ENCODE peak calls at places on chromosomes 12 and 14, in ten cellular contexts. L is thyroid gland; Y is GM12892; W is T follicular helper cell; K is heart right ventricle; H is activated CD4-positive, CD25-positive, alpha-beta regulatory T cell treated with anti-CD3 and anti-CD28 coated beads, Interleukin-2, amount 50 U/mL, for 16 hours; T is astrocyte of the spinal cord; B is Panc1; E is T-helper 9 cell; S is endothelial cell. G is an unnamed sample.
A peak's percentile ranks its signal among the peaks of the same experiment; 100 is the strongest.

GRCh38 chr12:58967551-58967950 is 47.2 kb upstream of the LRIG3 start:
- DNase-seq in L (peak; percentile 87), Y (no peak), W (no peak), K (no peak), H (no peak), T (no peak), B (no peak), E (no peak), S (no peak), G (no peak)

GRCh38 chr12:128783129-128783574 is 40.6 kb downstream of the SLC15A4 start:
- DNase-seq in L (no peak), Y (no peak), W (no peak), K (no peak), H (no peak), T (peak; percentile 48), B (no peak), E (no peak), S (no peak), G (peak; percentile 84)

GRCh38 chr14:104634031-104634760 is 29.6 kb upstream of the TMEM179 start:
- DNase-seq in L (no peak), Y (no peak), W (no peak), K (no peak), H (no peak), T (no peak), B (no peak), E (no peak), S (no peak), G (no peak)

GRCh38 chr12:121812320-121812871 is 8.6 kb downstream of the SETD1B start:
- DNase-seq in L (peak; percentile 84), Y (peak; percentile 67), W (no peak), K (no peak), H (no peak), T (peak; percentile 70), B (no peak), E (no peak), S (peak; percentile 77), G (peak; percentile 39)

GRCh38 chr12:121697093-121697698 is 15.4 kb upstream of the TMEM120B start:
- DNase-seq in L (no peak), Y (no peak), W (no peak), K (peak; percentile 54), H (no peak), T (peak; percentile 63), B (no peak), E (no peak), S (peak; percentile 25), G (peak; percentile 41)

GRCh38 chr14:75650253-75651058 is 10.2 kb downstream of the ERG28 start:
- DNase-seq in L (no peak), Y (no peak), W (no peak), K (no peak), H (no peak), T (no peak), B (no peak), E (no peak), S (no peak), G (no peak)

GRCh38 chr14:95547626-95548327 is 12.9 kb downstream of the GLRX5 start:
- DNase-seq in L (no peak), Y (no peak), W (no peak), K (no peak), H (no peak), T (peak; percentile 54), B (no peak), E (no peak), S (no peak), G (peak; percentile 85)

GRCh38 chr12:27772328-27773049 is 7.5 kb upstream of the KLHL42 start:
- DNase-seq in L (no peak), Y (no peak), W (no peak), K (no peak), H (no peak), T (no peak), B (no peak), E (no peak), S (no peak), G (peak; percentile 48)

GRCh38 chr14:104254735-104255400 is 116.5 kb downstream of the KIF26A start:
- DNase-seq in L (no peak), Y (no peak), W (no peak), K (no peak), H (no peak), T (no peak), B (no peak), E (no peak), S (no peak), G (no peak)

GRCh38 chr12:6547987-6548386 is 7.9 kb downstream of the IFFO1 start:
- DNase-seq in L (no peak), Y (no peak), W (no peak), K (peak; percentile 58), H (no peak), T (peak; percentile 79), B (no peak), E (no peak), S (no peak), G (peak; percentile 86)

GRCh38 chr14:63478437-63478852 is 64.7 kb downstream of the PPP2R5E start:
- DNase-seq in L (no peak), Y (no peak), W (no peak), K (no peak), H (no peak), T (no peak), B (no peak), E (no peak), S (no peak), G (no peak)

GRCh38 chr12:94140556-94140955 is 7.8 kb upstream of the PLXNC1 start:
- DNase-seq in L (peak; percentile 9), Y (peak; percentile 52), W (peak; percentile 23), K (no peak), H (no peak), T (no peak), B (no peak), E (peak; percentile 31), S (peak; percentile 51), G (peak; percentile 31)

GRCh38 chr12:52319097-52319496 is 2.1 kb downstream of the KRT83 start:
- DNase-seq in L (no peak), Y (no peak), W (no peak), K (no peak), H (no peak), T (no peak), B (no peak), E (no peak), S (no peak), G (no peak)

GRCh38 chr14:69045857-69046351 is 66.8 kb upstream of the ACTN1 start:
- DNase-seq in L (no peak), Y (no peak), W (no peak), K (peak; percentile 37), H (no peak), T (peak; percentile 80), B (no peak), E (no peak), S (no peak), G (no peak)

GRCh38 chr12:42421844-42422779 is 96.1 kb downstream of the PPHLN1 start:
- DNase-seq in L (no peak), Y (no peak), W (no peak), K (peak; percentile 16), H (no peak), T (peak; percentile 80), B (no peak), E (no peak), S (no peak), G (peak; percentile 31)

GRCh38 chr14:96626121-96626768 is 124.1 kb downstream of the PAPOLA start:
- DNase-seq in L (no peak), Y (no peak), W (no peak), K (no peak), H (no peak), T (no peak), B (no peak), E (no peak), S (no peak), G (no peak)

GRCh38 chr12:3752096-3752709 is 706 bp downstream of the CRACR2A start:
- DNase-seq in L (peak; percentile 55), Y (peak; percentile 71), W (peak; percentile 31), K (peak; percentile 50), H (peak; percentile 30), T (peak; percentile 28), B (no peak), E (peak; percentile 46), S (peak; percentile 19), G (peak; percentile 75)

GRCh38 chr12:123384318-123384993 is 524 bp downstream of the KMT5A start:
- DNase-seq in L (peak; percentile 23), Y (no peak), W (no peak), K (no peak), H (no peak), T (no peak), B (no peak), E (peak; percentile 15), S (peak; percentile 24), G (no peak)

GRCh38 chr14:92844220-92844619 is 50.1 kb downstream of the GOLGA5 start:
- DNase-seq in L (no peak), Y (no peak), W (no peak), K (no peak), H (no peak), T (no peak), B (no peak), E (no peak), S (no peak), G (no peak)

GRCh38 chr12:56271031-56271430 is 4.3 kb downstream of the COQ10A start:
- DNase-seq in L (no peak), Y (no peak), W (no peak), K (peak; percentile 21), H (no peak), T (peak; percentile 31), B (no peak), E (no peak), S (no peak), G (peak; percentile 49)

GRCh38 chr12:4810219-4810671 is 90.0 kb downstream of the GALNT8 start:
- DNase-seq in L (no peak), Y (no peak), W (no peak), K (no peak), H (no peak), T (no peak), B (no peak), E (no peak), S (no peak), G (no peak)

GRCh38 chr12:64218597-64218996 is 3.5 kb downstream of the KICS2 start:
- DNase-seq in L (no peak), Y (no peak), W (no peak), K (no peak), H (no peak), T (no peak), B (no peak), E (no peak), S (no peak), G (no peak)

GRCh38 chr12:75658826-75659823 is 147.7 kb upstream of the KRR1 start:
- DNase-seq in L (no peak), Y (no peak), W (no peak), K (no peak), H (no peak), T (peak; percentile 90), B (no peak), E (no peak), S (no peak), G (peak; percentile 94)

GRCh38 chr12:87596636-87597035 is 432.6 kb downstream of the C12orf50 start:
- DNase-seq in L (no peak), Y (no peak), W (no peak), K (no peak), H (no peak), T (no peak), B (no peak), E (no peak), S (no peak), G (no peak)

GRCh38 chr12:67937822-67938221 is 51.4 kb upstream of the IFNG-AS1 start:
- DNase-seq in L (no peak), Y (no peak), W (no peak), K (no peak), H (no peak), T (no peak), B (no peak), E (no peak), S (no peak), G (no peak)

GRCh38 chr12:30391766-30392366 is 303.8 kb downstream of the IPO8 start:
- DNase-seq in L (no peak), Y (no peak), W (no peak), K (no peak), H (no peak), T (no peak), B (no peak), E (no peak), S (no peak), G (no peak)